ENCODE peak calls at places on chromosomes 7 and 10, in ten cellular contexts. T, C, D, I, R, E, V, B, P and N are unnamed samples.

GRCh38 chr7:102467581-102468415 is 3.0 kb downstream of the LRWD1 start:
- DNase-seq in V (no peak), D (no peak), B (no peak), P (no peak), C (no peak), R (no peak), T (no peak), E (no peak), I (no peak), N (no peak)

GRCh38 chr10:30121401-30121800 is 62.0 kb upstream of the JCAD start:
- DNase-seq in C (no peak), D (no peak), T (no peak), E (no peak), P (no peak), B (no peak), R (no peak), V (no peak), I (no peak), N (no peak)

GRCh38 chr7:120733143-120733542 is 124.8 kb downstream of the TSPAN12 start:
- DNase-seq in D (peak), T (no peak), R (peak), V (no peak), E (no peak), C (peak), B (no peak), I (no peak), P (peak), N (no peak)

GRCh38 chr7:71626206-71626605 is 494.3 kb downstream of the GALNT17 start:
- DNase-seq in P (peak), D (no peak), V (no peak), R (peak), C (no peak), T (no peak), B (no peak), E (no peak), I (no peak), N (no peak)

GRCh38 chr7:110977127-110977776 is 113.7 kb upstream of the LRRN3 start:
- DNase-seq in D (no peak), V (no peak), B (no peak), I (no peak), C (no peak), R (no peak), P (peak), T (no peak), E (no peak), N (no peak)

GRCh38 chr7:28815369-28815927 is 142.7 kb downstream of the TRIL start:
- DNase-seq in D (no peak), E (no peak), B (no peak), C (no peak), I (no peak), T (no peak), P (no peak), V (no peak), R (no peak), N (no peak)

GRCh38 chr10:2146079-2146478 is 408.8 kb upstream of the ADARB2 start:
- DNase-seq in E (no peak), T (no peak), P (no peak), D (no peak), B (no peak), I (no peak), C (no peak), R (no peak), V (no peak), N (no peak)

GRCh38 chr7:134630890-134631289 is 15.8 kb upstream of the BPGM start:
- DNase-seq in T (no peak), R (no peak), P (no peak), I (no peak), E (no peak), C (peak), V (no peak), D (no peak), B (no peak), N (no peak)

GRCh38 chr7:158267737-158268435 is 319.7 kb downstream of the PTPRN2 start:
- DNase-seq in R (no peak), P (no peak), V (no peak), B (no peak), I (no peak), T (no peak), E (no peak), D (no peak), C (no peak), N (no peak)

GRCh38 chr7:39908973-39909372 is 41.1 kb upstream of the CDK13 start:
- DNase-seq in E (no peak), I (no peak), C (no peak), R (no peak), V (no peak), B (no peak), P (no peak), T (no peak), D (no peak), N (no peak)

GRCh38 chr7:20647908-20648776 is 32.7 kb downstream of the ABCB5 start:
- DNase-seq in I (peak), P (no peak), V (no peak), D (no peak), C (peak), E (no peak), R (peak), T (no peak), B (no peak), N (no peak)

GRCh38 chr7:98049034-98049433 is 57.6 kb upstream of the LMTK2 start:
- DNase-seq in I (peak), V (no peak), E (no peak), T (no peak), B (no peak), C (peak), R (peak), D (no peak), P (no peak), N (peak)

GRCh38 chr7:51234139-51234538 is 82.5 kb downstream of the COBL start:
- DNase-seq in E (no peak), P (no peak), R (no peak), T (no peak), I (no peak), C (no peak), D (no peak), B (no peak), V (no peak), N (no peak)

GRCh38 chr10:70358446-70358845 is 24.0 kb downstream of the LRRC20 start:
- DNase-seq in C (no peak), I (no peak), R (no peak), B (no peak), V (no peak), P (no peak), E (no peak), D (no peak), T (no peak), N (no peak)

GRCh38 chr10:101671453-101671852 is 23.5 kb downstream of the FBXW4 start:
- DNase-seq in B (no peak), R (no peak), T (no peak), C (no peak), I (no peak), E (no peak), D (no peak), V (no peak), P (no peak), N (no peak)

GRCh38 chr7:158176561-158177173 is 411.0 kb downstream of the PTPRN2 start:
- DNase-seq in E (no peak), D (no peak), B (no peak), V (no peak), I (no peak), R (no peak), C (no peak), P (no peak), T (no peak), N (no peak)

GRCh38 chr7:98329100-98329871 is 47.8 kb downstream of the BRI3 start:
- DNase-seq in R (no peak), D (peak), E (no peak), P (no peak), V (no peak), C (no peak), B (no peak), I (no peak), T (no peak), N (no peak)

GRCh38 chr10:32054087-32054486 is 2.1 kb downstream of the KIF5B start:
- DNase-seq in R (peak), D (peak), B (peak), V (no peak), C (peak), I (no peak), E (no peak), P (peak), T (no peak), N (no peak)